ENCODE peak calls at places on chromosomes 5 and 9, in five cellular contexts. T is sigmoid colon, F is SJSA1, O is aorta, U is colonic mucosa. H is an unnamed sample. For H3K9me3, the result is how much of the 10 kb centered on the place peaks cover.

GRCh38 chr5:150593996-150594395 is 46.5 kb upstream of the SYNPO start:
- DNase-seq in T (no peak), F (no peak), O (peak), U (no peak), H (no peak)

GRCh38 chr9:215631-216155 is 1.0 kb downstream of the DOCK8 start:
- DNase-seq in T (no peak), F (no peak), O (no peak), U (no peak), H (no peak)

GRCh38 chr9:88998911-88999310 is 7.6 kb downstream of the S1PR3 start:
- DNase-seq in T (peak), F (no peak), O (peak), U (peak), H (peak)

GRCh38 chr5:100479079-100479688 is 56.0 kb upstream of the FAM174A start:
- DNase-seq in T (no peak), F (no peak), O (no peak), U (no peak), H (peak)

GRCh38 chr5:146340260-146341081 is 1.8 kb downstream of the POU4F3 start:
- DNase-seq in T (no peak), F (peak), O (peak), U (peak), H (peak)

GRCh38 chr9:107730691-107731090 is 241.1 kb upstream of the KLF4 start:
- DNase-seq in T (no peak), F (no peak), O (no peak), U (no peak), H (no peak)

GRCh38 chr9:134222018-134222573 is 57.7 kb upstream of the RNU6ATAC start:
- DNase-seq in T (peak), F (no peak), O (peak), U (no peak), H (no peak)

GRCh38 chr9:131503626-131504465 is 1.1 kb downstream of the POMT1 start:
- DNase-seq in T (no peak), F (no peak), O (no peak), U (no peak), H (peak)

GRCh38 chr9:28073278-28073677 is 500.0 kb upstream of the C9orf72 start:
- DNase-seq in T (no peak), F (peak), O (no peak), U (peak), H (peak)

GRCh38 chr9:132749316-132749715 is 79.1 kb downstream of the GTF3C4 start:
- DNase-seq in T (peak), F (no peak), O (no peak), U (no peak), H (no peak)

GRCh38 chr5:135051399-135051798 is 17.4 kb upstream of the PITX1 start:
- DNase-seq in T (no peak), F (no peak), O (no peak), U (no peak), H (no peak)

GRCh38 chr9:119963258-119963797 is 594.1 kb upstream of the BRINP1 start:
- DNase-seq in T (no peak), F (peak), O (no peak), U (no peak), H (peak)

GRCh38 chr9:3662671-3663070 is 136.9 kb upstream of the RFX3 start:
- DNase-seq in T (no peak), F (peak), O (no peak), U (no peak), H (peak)

GRCh38 chr9:72991772-72992171 is 38.9 kb upstream of the ALDH1A1 start:
- DNase-seq in T (no peak), F (no peak), O (no peak), U (no peak), H (no peak)

GRCh38 chr5:160506006-160507004 is 84.7 kb downstream of the PTTG1 start:
- DNase-seq in T (peak), F (no peak), O (no peak), U (no peak), H (no peak)

GRCh38 chr9:87255437-87256155 is 242.1 kb upstream of the DAPK1 start:
- DNase-seq in T (no peak), F (no peak), O (no peak), U (no peak), H (peak)

GRCh38 chr9:36163049-36163839 is 5.9 kb upstream of the CCIN start:
- DNase-seq in T (peak), F (peak), O (peak), U (no peak), H (peak)

GRCh38 chr9:95268681-95269080 is 48.8 kb downstream of the FANCC start:
- DNase-seq in T (no peak), F (no peak), O (no peak), U (no peak), H (peak)

GRCh38 chr9:134374301-134375010 is 48.2 kb downstream of the RXRA start:
- DNase-seq in T (peak), F (no peak), O (no peak), U (no peak), H (no peak)

GRCh38 chr9:36050472-36050871 is 13.8 kb downstream of the RECK start:
- DNase-seq in T (no peak), F (no peak), O (no peak), U (no peak), H (no peak)

GRCh38 chr5:10474521-10475075 is 32.9 kb downstream of the ROPN1L start:
- DNase-seq in T (no peak), F (peak), O (no peak), U (no peak), H (no peak)

GRCh38 chr9:107548298-107549142 is 59.0 kb upstream of the KLF4 start:
- DNase-seq in T (peak), F (peak), O (no peak), U (no peak), H (no peak)

GRCh38 chr5:759111-759741 is 25.3 kb downstream of the ZDHHC11B start:
- DNase-seq in T (peak), F (peak), O (peak), U (peak), H (no peak)

GRCh38 chr9:950139-950538 is 26.3 kb upstream of the DMRT3 start:
- DNase-seq in T (no peak), F (no peak), O (no peak), U (no peak), H (no peak)

GRCh38 chr5:77768978-77769377 is 7.2 kb downstream of the TBCA start:
- DNase-seq in T (no peak), F (no peak), O (no peak), U (no peak), H (no peak)

GRCh38 chr5:106420102-106420501 is 1250.6 kb downstream of the EFNA5 start:
- DNase-seq in T (no peak), F (no peak), O (no peak), U (no peak), H (no peak)

GRCh38 chr9:108469654-108470053 is 386.1 kb downstream of the ACTL7B start:
- DNase-seq in T (no peak), F (peak), O (no peak), U (no peak), H (no peak)

GRCh38 chr5:148663509-148663908 is 9.2 kb upstream of the HTR4 start:
- DNase-seq in T (no peak), F (no peak), O (no peak), U (no peak), H (no peak)

GRCh38 chr9:134381671-134382505 is 55.6 kb downstream of the RXRA start:
- DNase-seq in T (no peak), F (no peak), O (no peak), U (peak), H (peak)

GRCh38 chr5:96048763-96049162 is 87.1 kb upstream of the ELL2 start:
- DNase-seq in T (no peak), F (no peak), O (no peak), U (no peak), H (no peak)

GRCh38 chr5:164518049-164518740 is 1012.8 kb downstream of the MAT2B start:
- DNase-seq in T (no peak), F (no peak), O (no peak), U (no peak), H (no peak)

GRCh38 chr9:9231946-9232345 is 1380.9 kb downstream of the PTPRD start:
- DNase-seq in T (no peak), F (no peak), O (no peak), U (no peak), H (no peak)
- H3K9me3 ChIP-seq in T (under half), F (under half), O (under half), U (under half), H (under half)

DNA sequence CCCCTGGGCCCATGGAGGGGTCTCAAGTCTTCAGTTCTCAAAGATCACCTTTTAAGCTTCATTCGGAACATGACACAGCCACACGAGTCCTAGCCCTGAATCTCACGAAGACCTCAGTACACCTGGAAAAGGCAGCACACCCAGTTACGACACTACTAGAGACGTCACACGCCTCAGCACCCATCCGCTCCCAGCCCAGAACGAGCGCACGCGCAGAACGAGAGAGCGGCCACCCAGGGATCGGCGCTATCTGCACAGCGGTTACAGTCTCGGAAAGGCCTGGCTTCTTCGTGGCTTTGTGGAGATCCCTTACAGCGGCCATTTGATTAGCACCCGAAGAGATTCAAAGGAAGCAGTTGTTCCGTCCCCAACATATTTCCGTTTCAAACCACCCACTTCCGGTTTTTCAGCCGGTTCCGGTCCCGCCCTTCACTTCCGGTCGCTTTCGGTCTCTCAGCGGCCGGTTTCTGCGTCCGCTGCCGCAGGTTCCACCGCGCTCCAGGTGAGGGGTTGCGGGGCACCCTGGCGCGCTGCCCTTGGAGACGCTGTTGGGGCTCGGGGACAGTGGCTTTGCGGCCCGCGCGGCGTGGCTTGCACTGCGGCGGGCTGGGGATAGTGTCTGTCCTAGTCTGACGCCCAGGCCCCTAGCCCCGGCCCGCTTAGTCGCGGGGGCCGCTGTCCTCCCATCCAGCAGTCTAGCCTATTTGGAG is at the start of gene UBLCP1:
- DNase-seq in T (peak), F (peak), O (peak), U (peak), H (peak)
- H3K9me3 ChIP-seq in T (under half), F (under half), O (under half), U (under half), H (under half)

GRCh38 chr9:129162497-129162896 is 15.6 kb downstream of the IER5L start:
- DNase-seq in T (no peak), F (no peak), O (no peak), U (no peak), H (no peak)

GRCh38 chr9:129163753-129164152 is 14.3 kb downstream of the IER5L start:
- DNase-seq in T (peak), F (no peak), O (no peak), U (no peak), H (no peak)

GRCh38 chr9:129160712-129161533 is 17.1 kb downstream of the IER5L start:
- DNase-seq in T (no peak), F (no peak), O (no peak), U (no peak), H (peak)

GRCh38 chr9:129162901-129163670 is 15.0 kb downstream of the IER5L start:
- DNase-seq in T (no peak), F (no peak), O (no peak), U (no peak), H (peak)

DNA sequence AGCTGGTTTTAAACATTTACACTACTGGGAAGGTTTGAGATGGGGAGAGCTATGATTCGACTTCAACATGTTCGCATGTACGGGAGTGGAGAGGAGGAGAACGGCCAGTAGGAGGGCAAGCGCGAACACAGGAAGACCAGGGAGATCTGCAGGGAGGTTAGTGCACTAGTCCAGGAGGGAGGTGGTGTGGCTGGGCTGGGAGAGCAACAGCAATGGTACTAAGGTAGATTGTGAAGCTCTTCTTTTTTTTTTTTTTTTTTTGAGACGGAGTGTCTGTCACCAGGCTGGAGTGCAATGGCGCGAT is 16.6 kb downstream of the IER5L start:
- DNase-seq in T (no peak), F (no peak), O (no peak), U (no peak), H (no peak)
- H3K9me3 ChIP-seq in T (under half), F (under half), O (under half), U (under half), H (under half)

GRCh38 chr5:3344671-3345070 is 251.0 kb upstream of the IRX1 start:
- DNase-seq in T (peak), F (no peak), O (peak), U (no peak), H (no peak)
- H3K9me3 ChIP-seq in T (under half), F (under half), O (under half), U (under half), H (under half)

GRCh38 chr9:96813607-96814006 is 35.7 kb upstream of the ZNF510 start:
- DNase-seq in T (no peak), F (no peak), O (no peak), U (no peak), H (no peak)
- H3K9me3 ChIP-seq in T (under half), F (under half), O (under half), U (under half), H (under half)

GRCh38 chr9:70678153-70678552 is 263.7 kb upstream of the KLF9 start:
- DNase-seq in T (no peak), F (no peak), O (no peak), U (no peak), H (no peak)
- H3K9me3 ChIP-seq in T (under half), F (under half), O (under half), U (under half), H (under half)

GRCh38 chr9:8134629-8135028 is 335.1 kb upstream of the DMAC1 start:
- DNase-seq in T (no peak), F (no peak), O (no peak), U (no peak), H (no peak)

GRCh38 chr9:8140557-8140956 is 341.0 kb upstream of the DMAC1 start:
- DNase-seq in T (no peak), F (no peak), O (no peak), U (no peak), H (no peak)

DNA sequence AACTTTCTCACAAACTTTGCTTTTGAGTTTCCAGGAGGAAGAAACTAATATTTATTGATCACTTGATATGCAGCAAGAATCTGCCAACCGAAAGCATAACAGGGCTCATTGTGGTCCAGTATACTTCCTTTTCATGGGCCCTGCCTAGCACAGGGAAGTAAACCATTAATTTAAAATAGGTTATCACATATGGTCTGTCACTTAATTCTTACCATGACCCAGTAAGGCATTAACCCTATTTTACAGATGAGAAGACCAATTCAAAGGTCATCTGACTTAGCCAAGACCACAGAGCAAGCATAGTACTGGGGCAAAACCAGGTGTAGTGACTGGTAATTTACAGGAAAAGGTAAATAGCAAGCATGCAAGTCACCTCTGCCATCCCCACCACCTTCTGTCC is 336.9 kb upstream of the DMAC1 start:
- DNase-seq in T (no peak), F (no peak), O (no peak), U (no peak), H (no peak)
- H3K9me3 ChIP-seq in T (under half), F (under half), O (under half), U (under half), H (under half)

GRCh38 chr5:141180313-141180712 is 1.9 kb upstream of the PCDHB16 start:
- DNase-seq in T (no peak), F (no peak), O (no peak), U (no peak), H (no peak)

GRCh38 chr5:141186897-141187512 is at the start of gene PCDHB9:
- DNase-seq in T (no peak), F (no peak), O (no peak), U (no peak), H (peak)

GRCh38 chr5:141182248-141182647 is at the start of gene PCDHB16:
- DNase-seq in T (peak), F (peak), O (no peak), U (no peak), H (peak)
- H3K9me3 ChIP-seq in T (under half), F (under half), O (under half), U (under half), H (under half)